ENCODE peak calls at places on chromosomes 3 and 15, in six cellular contexts. T is right lobe of liver, X is A549, W is stomach, A is uterus, R is OCI-LY7. Q is an unnamed sample. For H3K9me3, the result is how much of the 10 kb centered on the place peaks cover.

GRCh38 chr3:141646760-141647561 is 91.1 kb upstream of the RNF7 start:
- DNase-seq in W (no peak), A (no peak), R (peak), X (peak), T (no peak), Q (no peak)

GRCh38 chr15:79091204-79091867 is 756 bp upstream of the RASGRF1 start:
- DNase-seq in W (no peak), X (peak), R (no peak), A (no peak), T (no peak), Q (no peak)

GRCh38 chr3:10788451-10788850 is 27.6 kb upstream of the SLC6A11 start:
- DNase-seq in X (no peak), R (no peak), A (no peak), T (no peak), W (no peak), Q (no peak)

GRCh38 chr3:112699436-112699978 is 58.6 kb upstream of the CCDC80 start:
- DNase-seq in W (no peak), X (no peak), A (no peak), R (no peak), T (no peak), Q (no peak)

GRCh38 chr3:71857926-71858325 is 73.0 kb upstream of the PROK2 start:
- DNase-seq in T (no peak), W (no peak), X (no peak), R (no peak), A (no peak), Q (no peak)

GRCh38 chr3:144142151-144142855 is 170.7 kb downstream of the DIPK2A start:
- DNase-seq in W (no peak), T (no peak), X (no peak), R (no peak), A (peak), Q (no peak)

GRCh38 chr3:119302697-119303630 is 8.8 kb downstream of the ARHGAP31 start:
- DNase-seq in A (no peak), T (no peak), X (no peak), W (no peak), R (no peak), Q (no peak)

GRCh38 chr15:52783929-52784798 is 6.0 kb downstream of the ONECUT1 start:
- DNase-seq in W (no peak), A (no peak), R (no peak), T (peak), X (peak), Q (no peak)

GRCh38 chr3:185820973-185821758 is 3.7 kb downstream of the IGF2BP2 start:
- DNase-seq in X (peak), T (no peak), R (no peak), W (no peak), A (no peak), Q (no peak)

GRCh38 chr15:35184646-35185045 is 99.6 kb upstream of the NANOGP8 start:
- DNase-seq in T (no peak), R (no peak), A (no peak), X (no peak), W (no peak), Q (no peak)

GRCh38 chr15:56390739-56391267 is 25.6 kb downstream of the TEX9 start:
- DNase-seq in X (no peak), R (no peak), T (no peak), W (no peak), A (no peak), Q (no peak)

GRCh38 chr15:80323285-80323684 is 71.3 kb upstream of the CTXND1 start:
- DNase-seq in X (no peak), R (no peak), A (no peak), T (no peak), W (no peak), Q (no peak)

GRCh38 chr15:53693729-53694533 is 65.5 kb downstream of the WDR72 start:
- DNase-seq in A (peak), R (no peak), W (peak), T (peak), X (no peak), Q (no peak)

GRCh38 chr3:156449712-156450574 is 105.0 kb downstream of the SSR3 start:
- DNase-seq in R (peak), W (no peak), T (no peak), A (no peak), X (peak), Q (no peak)

GRCh38 chr3:64859625-64860590 is 172.1 kb upstream of the ADAMTS9 start:
- DNase-seq in W (no peak), R (no peak), T (no peak), X (no peak), A (no peak), Q (no peak)

GRCh38 chr15:72365844-72366243 is 10.0 kb downstream of the HEXA start:
- DNase-seq in T (no peak), R (peak), X (no peak), A (no peak), W (no peak), Q (no peak)

GRCh38 chr15:40100133-40100946 is 8.3 kb downstream of the BMF start:
- DNase-seq in X (no peak), R (no peak), A (no peak), W (no peak), T (no peak), Q (no peak)

GRCh38 chr3:25033407-25034029 is 394.5 kb upstream of the RARB start:
- DNase-seq in T (peak), A (no peak), W (peak), X (peak), R (peak), Q (no peak)

GRCh38 chr15:70935631-70936030 is 43.0 kb downstream of the LRRC49 start:
- DNase-seq in R (no peak), T (no peak), X (no peak), W (no peak), A (no peak), Q (no peak)

GRCh38 chr15:70933411-70933810 is 40.8 kb downstream of the LRRC49 start:
- DNase-seq in W (no peak), T (no peak), X (no peak), A (no peak), R (no peak), Q (no peak)

GRCh38 chr15:70932397-70932796 is 39.8 kb downstream of the LRRC49 start:
- DNase-seq in R (no peak), T (no peak), A (no peak), W (no peak), X (no peak), Q (no peak)

DNA sequence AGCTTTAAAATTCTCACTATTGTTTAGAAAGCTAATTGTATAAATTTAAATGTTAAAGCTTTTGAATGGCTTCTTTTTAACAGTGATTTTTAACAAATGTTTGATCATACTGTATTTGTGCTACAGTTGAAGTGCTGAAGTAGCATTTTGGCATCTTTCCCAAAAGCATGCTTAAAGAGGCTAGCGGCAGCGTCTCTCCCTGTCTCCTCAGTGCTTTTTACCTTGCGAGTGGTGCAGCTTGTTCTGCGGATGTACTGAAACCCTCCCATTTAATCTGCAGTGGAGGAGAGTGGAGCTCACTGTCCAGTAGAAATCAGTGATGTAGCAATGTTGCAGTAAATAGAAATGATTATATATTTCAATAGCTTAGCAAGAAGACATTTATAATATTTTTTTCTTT is 43.7 kb downstream of the LRRC49 start:
- DNase-seq in W (no peak), X (no peak), R (no peak), A (no peak), T (no peak), Q (no peak)
- H3K4me3 ChIP-seq in W (no peak), X (no peak), R (no peak), A (no peak), T (no peak), Q (no peak)

GRCh38 chr15:25224396-25224795 is 214.4 kb downstream of the UBE3A start:
- DNase-seq in X (no peak), A (no peak), W (no peak), R (no peak), T (no peak), Q (no peak)
- H3K9me3 ChIP-seq in X (under half), A (under half), W (under half), R (under half), T (under half), Q (half or more)

GRCh38 chr3:8640223-8640622 is 4.4 kb downstream of the SSUH2 start:
- DNase-seq in T (no peak), A (no peak), W (no peak), R (no peak), X (no peak), Q (no peak)
- H3K4me3 ChIP-seq in T (no peak), A (no peak), W (no peak), R (no peak), X (no peak), Q (no peak)

DNA sequence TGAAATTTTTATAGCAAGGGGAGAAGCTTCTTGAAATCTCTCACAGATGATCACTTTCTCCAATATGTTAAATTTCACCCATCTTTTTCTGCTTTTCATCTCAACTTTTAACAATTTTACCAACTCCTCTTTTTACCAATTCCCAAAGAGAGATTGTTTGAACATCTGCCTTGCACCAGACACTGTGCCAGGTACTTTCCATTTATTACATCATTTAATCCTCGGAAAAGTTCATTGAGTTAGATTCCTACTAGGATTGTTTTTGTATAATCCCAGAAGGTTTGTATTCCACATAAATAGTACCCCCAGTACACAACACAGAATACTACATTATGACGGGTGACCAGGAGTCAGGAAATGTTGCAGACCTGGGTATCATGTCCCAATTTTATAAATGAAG is 74.1 kb downstream of the ATP8B4 start:
- DNase-seq in W (no peak), X (no peak), R (no peak), T (no peak), A (no peak), Q (no peak)
- H3K9me3 ChIP-seq in W (under half), X (under half), R (under half), T (under half), A (under half), Q (under half)

Q was measured in breast epithelium.